ENCODE peak calls at places on chromosomes 4 and X, in six cellular contexts. U is lung, V is IMR-90, Y is heart right ventricle, B is suprapubic skin, I is left ventricle myocardium inferior. R is an unnamed sample. For H3K9me3, the result is how much of the 10 kb centered on the place peaks cover.

GRCh38 chr4:161894493-161895167 is 269.2 kb downstream of the FSTL5 start:
- DNase-seq in B (no peak), V (no peak), Y (no peak), U (no peak), I (no peak), R (no peak)

GRCh38 chr4:186039697-186040096 is 29.3 kb upstream of the TLR3 start:
- DNase-seq in V (no peak), Y (no peak), B (no peak), I (no peak), U (peak), R (no peak)

GRCh38 chr4:35539404-35540055 is 704.8 kb downstream of the ARAP2 start:
- DNase-seq in V (no peak), U (no peak), B (no peak), Y (no peak), I (no peak), R (no peak)

GRCh38 chr4:5908836-5909235 is 15.9 kb upstream of the CRMP1 start:
- DNase-seq in Y (no peak), U (no peak), B (no peak), I (no peak), V (no peak), R (no peak)

GRCh38 chr4:94484818-94485217 is 33.1 kb downstream of the PDLIM5 start:
- DNase-seq in V (no peak), U (no peak), B (no peak), I (no peak), Y (no peak), R (no peak)

GRCh38 chr4:141636077-141636770 is at the start of gene IL15:
- DNase-seq in Y (peak), V (peak), B (peak), U (peak), I (peak), R (peak)

GRCh38 chrX:119573840-119574393 is 446 bp upstream of the UBE2A start:
- DNase-seq in B (no peak), V (peak), I (peak), U (peak), Y (peak), R (no peak)

GRCh38 chr4:84877051-84877833 is 89.2 kb downstream of the WDFY3 start:
- DNase-seq in Y (no peak), I (no peak), U (no peak), B (no peak), V (no peak), R (no peak)

GRCh38 chrX:123860506-123860840 is 620 bp downstream of the XIAP start:
- DNase-seq in U (no peak), V (no peak), I (no peak), Y (peak), B (no peak), R (peak)

GRCh38 chrX:49183701-49184281 is 2.4 kb downstream of the PRICKLE3 start:
- DNase-seq in V (no peak), B (no peak), U (no peak), Y (no peak), I (no peak), R (no peak)

DNA sequence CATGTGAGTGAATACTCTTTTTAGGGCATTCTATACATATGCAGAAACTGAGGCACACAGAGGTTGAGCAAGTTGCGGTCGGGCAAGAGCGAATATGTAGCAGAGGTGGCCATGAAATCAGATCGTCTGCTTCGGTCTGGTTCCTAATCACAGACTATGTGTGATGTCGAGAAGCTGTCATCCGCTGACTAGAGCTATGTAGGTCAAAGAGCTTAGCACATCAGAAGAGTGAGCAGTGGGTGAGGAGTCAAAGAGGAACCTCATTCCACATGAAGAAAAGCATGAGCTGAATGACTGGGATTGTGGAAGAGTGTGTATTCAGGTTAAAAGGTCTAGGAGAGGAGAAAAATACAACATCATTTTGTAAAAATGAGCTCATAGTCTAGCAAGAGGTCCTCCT is 19.0 kb downstream of the GAB3 start:
- DNase-seq in I (no peak), V (peak), Y (no peak), U (no peak), B (no peak), R (no peak)
- H3K9me3 ChIP-seq in I (under half), V (under half), Y (under half), U (under half), B (under half), R (under half)

DNA sequence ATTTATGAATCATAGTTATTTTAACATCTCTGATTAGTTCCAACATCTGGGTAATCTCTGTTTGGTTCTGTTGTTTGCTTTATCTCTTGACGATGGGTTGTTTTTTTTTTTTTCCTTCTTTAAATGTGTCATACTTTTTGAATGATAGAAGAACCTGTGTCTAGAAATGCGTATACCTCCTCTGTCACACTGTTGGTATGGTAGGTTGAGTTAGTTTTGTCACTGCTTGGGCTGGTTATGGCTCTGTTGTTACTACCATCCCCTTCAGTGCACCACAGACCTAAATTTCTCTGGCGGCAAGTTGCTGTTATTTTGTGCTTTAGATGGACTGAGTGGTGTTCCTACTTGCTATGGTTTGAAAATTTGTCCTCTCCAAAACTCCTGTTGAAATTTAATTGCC is 16.8 kb downstream of the STIM2 start:
- DNase-seq in I (no peak), U (no peak), B (no peak), V (no peak), Y (no peak), R (no peak)
- H3K9me3 ChIP-seq in I (under half), U (under half), B (under half), V (under half), Y (under half), R (under half)

DNA sequence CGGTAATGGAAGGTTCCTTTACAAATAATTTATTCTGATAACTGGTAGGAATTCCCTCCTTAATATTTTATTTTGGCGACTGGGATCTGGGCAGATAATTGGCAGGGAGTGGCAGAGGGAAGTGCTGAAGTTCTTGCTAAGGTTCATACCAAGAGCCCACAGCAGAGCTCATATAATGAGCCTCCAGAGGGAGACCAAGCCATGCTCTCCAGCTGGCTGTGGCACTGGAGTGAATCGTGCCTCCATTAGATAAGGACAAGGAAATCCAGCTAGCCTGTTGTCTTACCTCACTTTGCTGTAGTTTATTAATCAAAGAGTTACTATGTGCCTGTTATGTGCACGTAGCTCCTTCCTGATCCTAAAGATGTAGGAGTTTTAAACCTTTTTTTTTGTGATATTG is 1.3 kb downstream of the ASB12 start:
- DNase-seq in I (no peak), Y (no peak), U (no peak), B (no peak), V (no peak), R (peak)
- H3K9me3 ChIP-seq in I (under half), Y (under half), U (under half), B (under half), V (under half), R (under half)

GRCh38 chr4:127313767-127314166 is 319.0 kb upstream of the INTU start:
- DNase-seq in V (no peak), Y (no peak), B (no peak), U (no peak), I (no peak), R (no peak)
- H3K9me3 ChIP-seq in V (under half), Y (under half), B (under half), U (under half), I (half or more), R (under half)

DNA sequence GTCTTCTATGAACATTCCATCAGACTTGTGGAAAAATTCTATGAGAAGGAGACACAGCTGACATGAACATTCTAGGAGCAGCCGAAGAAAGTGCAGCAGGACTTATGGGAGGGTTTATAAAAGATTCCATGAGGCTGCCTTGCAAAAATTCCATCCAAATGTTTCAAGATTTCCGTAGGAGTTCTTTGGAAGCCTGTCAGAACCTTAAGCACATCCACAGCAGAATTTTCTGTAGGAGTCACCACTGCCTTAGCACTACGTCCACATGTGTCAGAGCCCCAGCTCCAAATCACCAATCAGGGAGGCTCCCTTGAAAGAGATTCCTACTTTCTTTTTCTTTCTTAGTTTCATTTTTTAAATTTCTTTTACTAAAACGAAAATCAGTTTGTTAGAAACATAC is 66.9 kb upstream of the MSX1 start:
- DNase-seq in Y (no peak), B (no peak), U (no peak), V (peak), I (no peak), R (no peak)
- H3K9me3 ChIP-seq in Y (under half), B (under half), U (under half), V (under half), I (under half), R (under half)

DNA sequence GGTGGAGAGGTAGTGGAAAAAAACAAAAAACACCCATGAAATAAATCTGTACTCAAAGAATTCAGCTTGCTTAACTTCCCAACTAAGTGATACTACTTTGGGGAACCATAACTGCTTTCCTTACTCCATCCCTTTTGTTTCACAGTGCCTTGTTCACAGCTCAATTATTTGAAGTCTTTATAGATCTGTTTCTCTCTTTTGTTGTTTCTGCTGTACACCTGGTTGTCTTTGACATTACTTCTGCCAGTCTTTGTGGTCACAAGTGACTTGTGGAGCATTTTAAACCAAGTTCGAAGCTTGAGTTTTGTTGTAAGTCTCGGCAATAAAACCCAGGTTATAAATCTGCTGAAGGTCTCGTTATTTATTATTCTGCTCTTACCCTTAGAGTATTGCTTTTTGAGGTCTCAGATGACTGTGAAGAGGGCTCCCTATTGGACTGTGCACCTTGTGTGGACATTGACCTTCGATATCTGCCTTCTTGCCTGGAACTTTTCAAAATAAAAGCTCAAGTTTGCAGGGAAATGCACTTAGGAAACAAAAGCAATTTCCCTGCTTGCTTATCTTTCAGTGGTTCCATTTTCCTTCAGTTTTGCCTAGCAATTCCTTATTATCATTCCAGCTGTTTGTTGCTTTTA is 59.8 kb downstream of the ANK2 start:
- DNase-seq in B (no peak), V (no peak), I (no peak), Y (no peak), U (no peak), R (no peak)
- H3K9me3 ChIP-seq in B (under half), V (under half), I (under half), Y (under half), U (under half), R (under half)

GRCh38 chrX:66676990-66677389 is 38.1 kb upstream of the EDA2R start:
- DNase-seq in V (peak), B (no peak), I (no peak), Y (no peak), U (no peak), R (no peak)
- H3K9me3 ChIP-seq in V (under half), B (under half), I (under half), Y (under half), U (under half), R (under half)

GRCh38 chrX:643911-644303 is 13.3 kb downstream of the SHOX start:
- DNase-seq in B (no peak), I (no peak), Y (no peak), V (no peak), U (no peak), R (no peak)

GRCh38 chrX:646228-646495 is 15.6 kb downstream of the SHOX start:
- DNase-seq in Y (no peak), U (no peak), B (no peak), V (no peak), I (no peak), R (no peak)

GRCh38 chrX:642436-643210 is 12.0 kb downstream of the SHOX start:
- DNase-seq in I (no peak), Y (no peak), B (no peak), V (no peak), U (no peak), R (no peak)

GRCh38 chrX:645024-645376 is 14.4 kb downstream of the SHOX start:
- DNase-seq in V (no peak), U (no peak), B (no peak), I (no peak), Y (no peak), R (peak)

GRCh38 chrX:644304-645023 is 13.9 kb downstream of the SHOX start:
- DNase-seq in V (no peak), Y (no peak), B (no peak), U (no peak), I (no peak), R (no peak)
- H3K9me3 ChIP-seq in V (under half), Y (under half), B (under half), U (under half), I (under half), R (under half)

GRCh38 chrX:151988706-151989299 is 14.3 kb upstream of the GABRE start:
- DNase-seq in I (no peak), Y (no peak), V (no peak), B (no peak), U (no peak), R (no peak)
- H3K9me3 ChIP-seq in I (under half), Y (under half), V (under half), B (under half), U (under half), R (under half)

R was measured in transverse colon.